ENCODE peak calls at places on chromosomes 12 and 14, in four cellular contexts. S is HCT116, V is WERI-Rb-1, W is fibroblast of the aortic adventitia. Z is an unnamed sample.

GRCh38 chr14:91545946-91546716 is 36.0 kb upstream of the PPP4R3A start:
- DNase-seq in W (no peak), V (peak; percentile 65), S (no peak), Z (peak; percentile 36)

GRCh38 chr12:6869049-6870021 is 2.0 kb downstream of the TPI1 start:
- DNase-seq in V (peak; percentile 87), S (peak; percentile 64), W (peak; percentile 80), Z (peak; percentile 81)

GRCh38 chr12:121535150-121536057 is 45.4 kb downstream of the KDM2B start:
- DNase-seq in S (no peak), V (no peak), W (no peak), Z (no peak)

GRCh38 chr12:42504049-42504448 is 85.5 kb downstream of the PRICKLE1 start:
- DNase-seq in V (no peak), W (peak; percentile 51), S (no peak), Z (peak; percentile 45)

GRCh38 chr14:78029471-78030372 is 140.5 kb upstream of the NRXN3 start:
- DNase-seq in W (peak; percentile 8), V (peak; percentile 68), S (no peak), Z (no peak)

GRCh38 chr14:52949711-52950409 is 990 bp downstream of the FERMT2 start:
- DNase-seq in V (no peak), W (peak; percentile 70), S (no peak), Z (peak; percentile 64)

GRCh38 chr12:52144512-52145227 is 47.1 kb downstream of the KRT80 start:
- DNase-seq in V (no peak), S (no peak), W (no peak), Z (no peak)

GRCh38 chr12:115998119-115998633 is 279.3 kb downstream of the MED13L start:
- DNase-seq in S (peak; percentile 32), W (peak; percentile 81), V (no peak), Z (peak; percentile 76)

GRCh38 chr12:115422845-115423545 is 739.0 kb upstream of the TBX3 start:
- DNase-seq in S (no peak), V (no peak), W (no peak), Z (no peak)

GRCh38 chr14:69877492-69877891 is 1.7 kb upstream of the SMOC1 start:
- DNase-seq in W (peak; percentile 29), S (peak; percentile 29), V (peak; percentile 35), Z (peak; percentile 50)

GRCh38 chr12:113278631-113279030 is 56.3 kb downstream of the SLC8B1 start:
- DNase-seq in V (no peak), S (no peak), W (no peak), Z (no peak)

GRCh38 chr14:105862581-105863239 is 336.3 kb downstream of the TMEM121 start:
- DNase-seq in S (no peak), W (no peak), V (no peak), Z (no peak)

GRCh38 chr14:84162658-84163057 is 1367.3 kb upstream of the FLRT2 start:
- DNase-seq in V (peak; percentile 15), S (no peak), W (no peak), Z (no peak)

GRCh38 chr12:42236017-42236416 is 2.0 kb downstream of the YAF2 start:
- DNase-seq in V (no peak), S (no peak), W (peak; percentile 43), Z (peak; percentile 28)

GRCh38 chr14:74599201-74599809 is 12.7 kb downstream of the LTBP2 start:
- DNase-seq in W (peak; percentile 64), S (no peak), V (peak; percentile 69), Z (peak; percentile 75)

GRCh38 chr14:33996450-33996849 is 45.6 kb upstream of the EGLN3 start:
- DNase-seq in V (no peak), W (no peak), S (no peak), Z (no peak)

GRCh38 chr14:102908766-102909455 is 13.6 kb upstream of the AMN start:
- DNase-seq in S (no peak), V (no peak), W (no peak), Z (no peak)

GRCh38 chr12:76091245-76091757 is 6.8 kb upstream of the NAP1L1 start:
- DNase-seq in S (no peak), V (no peak), W (no peak), Z (no peak)

GRCh38 chr12:88572785-88573565 is 7.3 kb downstream of the KITLG start:
- DNase-seq in W (no peak), V (no peak), S (no peak), Z (no peak)

GRCh38 chr12:123453165-123453564 is 4.8 kb upstream of the SNRNP35 start:
- DNase-seq in S (no peak), V (no peak), W (no peak), Z (no peak)

GRCh38 chr12:116878567-116879508 is 2.4 kb downstream of the HRK start:
- DNase-seq in V (no peak), S (no peak), W (peak; percentile 26), Z (no peak)

GRCh38 chr12:93766802-93767523 is 89.8 kb downstream of the CRADD start:
- DNase-seq in W (peak; percentile 88), V (no peak), S (no peak), Z (peak; percentile 87)

GRCh38 chr14:96751505-96751904 is 45.7 kb upstream of the VRK1 start:
- DNase-seq in V (no peak), S (no peak), W (no peak), Z (no peak)

GRCh38 chr14:63045612-63046320 is 508 bp upstream of the KCNH5 start:
- DNase-seq in S (no peak), W (peak; percentile 23), V (peak; percentile 86), Z (peak; percentile 14)

GRCh38 chr14:100890044-100890443 is 13.5 kb downstream of the RTL1 start:
- DNase-seq in V (no peak), S (no peak), W (no peak), Z (no peak)

GRCh38 chr12:52380271-52380694 is 5.2 kb downstream of the KRT84 start:
- DNase-seq in V (peak; percentile 34), W (peak; percentile 9), S (no peak), Z (peak; percentile 52)

GRCh38 chr14:49896956-49897355 is 4.1 kb downstream of the ARF6 start:
- DNase-seq in W (no peak), S (no peak), V (no peak), Z (no peak)

GRCh38 chr12:6364037-6364360 is 11.4 kb downstream of the SCNN1A start:
- DNase-seq in V (no peak), W (no peak), S (no peak), Z (no peak)

GRCh38 chr12:3544296-3544965 is 53.4 kb downstream of the PRMT8 start:
- DNase-seq in S (no peak), V (no peak), W (no peak), Z (no peak)

GRCh38 chr12:43930032-43930431 is 94.2 kb downstream of the TMEM117 start:
- DNase-seq in W (no peak), S (no peak), V (no peak), Z (no peak)

GRCh38 chr12:27800819-27801218 is 20.8 kb upstream of the MANSC4 start:
- DNase-seq in W (no peak), V (no peak), S (no peak), Z (no peak)

GRCh38 chr14:35669782-35670181 is 135.8 kb downstream of the INSM2 start:
- DNase-seq in S (peak; percentile 66), V (no peak), W (peak; percentile 5), Z (peak; percentile 77)

GRCh38 chr14:101519090-101519489 is 42.2 kb upstream of the DIO3 start:
- DNase-seq in S (no peak), V (no peak), W (no peak), Z (no peak)

GRCh38 chr12:115871714-115872113 is 405.8 kb downstream of the MED13L start:
- DNase-seq in W (peak; percentile 19), V (peak; percentile 61), S (peak; percentile 58), Z (peak; percentile 24)

GRCh38 chr12:111443086-111443485 is 37.4 kb downstream of the SH2B3 start:
- DNase-seq in W (no peak), S (no peak), V (no peak), Z (no peak)

GRCh38 chr12:45148619-45149018 is 67.3 kb upstream of the ANO6 start:
- DNase-seq in W (no peak), V (no peak), S (no peak), Z (no peak)

GRCh38 chr12:64583395-64584172 is 26.7 kb upstream of the RASSF3 start:
- DNase-seq in W (peak; percentile 44), V (peak; percentile 16), S (no peak), Z (peak; percentile 13)

DNA sequence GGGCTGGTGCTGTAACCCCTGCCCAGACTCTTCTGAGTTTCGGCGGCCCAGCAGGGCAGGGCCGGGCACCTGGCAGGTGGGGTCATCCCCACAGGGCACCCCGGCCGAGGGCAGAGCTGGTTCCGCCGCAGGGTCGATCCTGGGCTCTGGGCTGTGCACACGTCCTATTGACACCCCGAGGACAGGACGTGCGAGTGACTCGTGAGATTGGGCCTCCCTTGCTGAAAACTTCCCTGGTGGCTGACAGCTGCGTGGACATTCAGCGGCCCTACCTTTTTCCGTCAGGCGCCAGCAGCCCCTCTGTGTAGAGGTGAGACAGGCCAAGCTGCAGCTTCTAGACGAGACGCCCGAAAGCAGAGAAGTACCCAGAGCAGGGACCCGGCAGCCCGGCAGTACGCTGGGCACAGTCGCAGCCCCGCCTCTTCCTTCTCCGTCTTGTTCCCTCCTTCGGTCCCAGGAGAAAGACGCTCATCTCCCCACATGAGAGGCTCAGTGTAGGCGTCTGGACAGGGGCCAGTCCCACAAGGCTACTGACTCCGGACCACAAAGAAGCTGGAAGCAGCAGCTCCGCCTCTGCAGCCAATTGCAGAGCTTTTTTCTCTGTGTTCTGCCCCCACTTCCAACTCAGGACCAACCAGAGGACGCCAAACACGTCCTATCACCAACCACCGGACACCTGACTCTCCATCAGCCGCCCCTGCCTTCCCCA is at the start of gene LRCOL1:
- DNase-seq in W (peak; percentile 70), S (no peak), V (no peak), Z (peak; percentile 84)
- H3K4me3 ChIP-seq in W (peak within 1 kb of the TSS; percentile 35), S (no peak within 1 kb of the TSS), V (no peak within 1 kb of the TSS), Z (no peak within 1 kb of the TSS)

GRCh38 chr12:58252914-58253313 is 311.5 kb downstream of the ATP23 start:
- DNase-seq in S (no peak), W (no peak), V (peak; percentile 89), Z (no peak)

GRCh38 chr12:58249610-58250009 is 308.2 kb downstream of the ATP23 start:
- DNase-seq in S (no peak), V (no peak), W (no peak), Z (no peak)

GRCh38 chr12:58248599-58248998 is 307.2 kb downstream of the ATP23 start:
- DNase-seq in V (no peak), W (no peak), S (no peak), Z (no peak)

GRCh38 chr12:58254463-58254862 is 313.1 kb downstream of the ATP23 start:
- DNase-seq in W (no peak), V (no peak), S (no peak), Z (no peak)

GRCh38 chr12:58253663-58254062 is 312.3 kb downstream of the ATP23 start:
- DNase-seq in V (no peak), W (no peak), S (no peak), Z (no peak)
- TF ChIP-seq CTCF in V (no peak), W (no peak), S (no peak), Z (no peak)

GRCh38 chr14:80264698-80265097 is 53.4 kb upstream of the DIO2 start:
- DNase-seq in S (no peak), W (no peak), V (no peak), Z (no peak)

DNA sequence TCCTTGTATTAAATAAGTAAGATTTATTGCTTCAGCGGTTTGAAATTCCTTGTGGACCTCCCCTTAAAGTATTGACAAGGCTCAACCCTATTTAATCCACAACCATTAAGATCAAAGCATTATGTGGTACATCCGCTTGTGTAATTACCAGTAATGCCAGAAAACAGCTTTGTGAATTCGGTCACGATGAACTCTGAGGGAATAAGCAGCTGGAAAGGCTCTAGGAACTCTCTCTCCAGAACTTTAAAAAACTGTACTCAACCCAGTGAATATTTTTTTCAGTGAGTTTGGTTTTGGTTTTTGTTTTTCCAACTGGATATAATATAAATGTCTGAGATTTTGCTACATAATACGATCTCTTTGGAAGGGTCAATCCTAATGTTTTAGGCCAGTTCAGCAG is 49.3 kb upstream of the DIO2 start:
- DNase-seq in S (no peak), W (no peak), V (no peak), Z (no peak)
- H3K4me3 ChIP-seq in S (no peak overlapping the region), W (no peak overlapping the region), V (no peak overlapping the region), Z (no peak overlapping the region)

GRCh38 chr12:107402041-107403022 is 283.3 kb upstream of the PWP1 start:
- DNase-seq in W (peak; percentile 72), S (peak; percentile 69), V (peak; percentile 81), Z (peak; percentile 79)
- TF ChIP-seq CTCF in W (peak; percentile 84), S (peak; percentile 83), V (peak; percentile 84), Z (peak; percentile 79)